ENCODE peak calls at places on chromosome 1, in eight cellular contexts. N is heart right ventricle, Y is NT2/D1, L is psoas muscle, W is cardiac muscle cell, Q is aorta, P is PC-3, Z is MM.1S. S is an unnamed sample. For H3K4me1 and H3K27me3, the result is how much of the 10 kb centered on the place peaks cover.

GRCh38 chr1:42983675-42984074 is 25.0 kb upstream of the SLC2A1 start:
- DNase-seq in Z (no peak), N (no peak), L (no peak), P (no peak), Q (no peak), Y (no peak), W (no peak), S (peak)

GRCh38 chr1:59146056-59146455 is 150.8 kb upstream of the FGGY start:
- DNase-seq in P (no peak), W (no peak), Q (no peak), N (no peak), Y (no peak), Z (no peak), L (no peak), S (no peak)

GRCh38 chr1:185795181-185795580 is 61.0 kb downstream of the HMCN1 start:
- DNase-seq in L (no peak), Y (no peak), W (no peak), Z (no peak), Q (no peak), P (no peak), N (no peak), S (no peak)

GRCh38 chr1:78855258-78855657 is 151.3 kb downstream of the ADGRL4 start:
- DNase-seq in P (no peak), N (no peak), L (no peak), Q (no peak), Z (peak), W (no peak), Y (no peak), S (no peak)

GRCh38 chr1:113027008-113027407 is 46.0 kb upstream of the LRIG2 start:
- DNase-seq in W (no peak), P (no peak), L (no peak), Y (no peak), Q (no peak), N (no peak), Z (no peak), S (no peak)

GRCh38 chr1:240998024-240998423 is 359.0 kb downstream of the RGS7 start:
- DNase-seq in L (no peak), N (no peak), Q (no peak), Z (no peak), W (no peak), Y (no peak), P (peak), S (no peak)

GRCh38 chr1:239952348-239953307 is 139.1 kb upstream of the FMN2 start:
- DNase-seq in N (no peak), P (peak), Q (no peak), W (peak), L (no peak), Z (peak), Y (peak), S (peak)

GRCh38 chr1:53704304-53704703 is 34.7 kb downstream of the GLIS1 start:
- DNase-seq in Q (no peak), P (no peak), W (no peak), L (no peak), Y (no peak), Z (no peak), N (no peak), S (no peak)

GRCh38 chr1:13494712-13495111 is 19.1 kb downstream of the LRRC38 start:
- DNase-seq in Q (no peak), N (no peak), Z (no peak), Y (no peak), W (no peak), L (no peak), P (no peak), S (no peak)

GRCh38 chr1:240409615-240410014 is 202.3 kb downstream of the GREM2 start:
- DNase-seq in Y (no peak), Q (no peak), Z (no peak), W (no peak), N (no peak), P (no peak), L (no peak), S (no peak)

GRCh38 chr1:8545078-8545477 is 227.2 kb downstream of the SLC45A1 start:
- DNase-seq in Y (no peak), Z (no peak), W (no peak), P (peak), N (no peak), Q (no peak), L (no peak), S (no peak)

GRCh38 chr1:81967957-81968356 is 167.2 kb downstream of the ADGRL2 start:
- DNase-seq in W (no peak), Q (no peak), Y (no peak), P (no peak), N (no peak), Z (no peak), L (no peak), S (peak)

GRCh38 chr1:20725189-20726106 is 7.1 kb downstream of the SH2D5 start:
- DNase-seq in P (peak), N (no peak), Z (no peak), L (peak), W (peak), Q (peak), Y (no peak), S (no peak)

GRCh38 chr1:4599951-4600481 is 54.4 kb upstream of the AJAP1 start:
- DNase-seq in Z (no peak), Q (no peak), P (no peak), W (no peak), N (no peak), L (no peak), Y (no peak), S (no peak)

GRCh38 chr1:56147020-56147419 is 432.3 kb downstream of the PLPP3 start:
- DNase-seq in L (no peak), Y (no peak), N (no peak), P (no peak), W (no peak), Z (no peak), Q (no peak), S (no peak)

DNA sequence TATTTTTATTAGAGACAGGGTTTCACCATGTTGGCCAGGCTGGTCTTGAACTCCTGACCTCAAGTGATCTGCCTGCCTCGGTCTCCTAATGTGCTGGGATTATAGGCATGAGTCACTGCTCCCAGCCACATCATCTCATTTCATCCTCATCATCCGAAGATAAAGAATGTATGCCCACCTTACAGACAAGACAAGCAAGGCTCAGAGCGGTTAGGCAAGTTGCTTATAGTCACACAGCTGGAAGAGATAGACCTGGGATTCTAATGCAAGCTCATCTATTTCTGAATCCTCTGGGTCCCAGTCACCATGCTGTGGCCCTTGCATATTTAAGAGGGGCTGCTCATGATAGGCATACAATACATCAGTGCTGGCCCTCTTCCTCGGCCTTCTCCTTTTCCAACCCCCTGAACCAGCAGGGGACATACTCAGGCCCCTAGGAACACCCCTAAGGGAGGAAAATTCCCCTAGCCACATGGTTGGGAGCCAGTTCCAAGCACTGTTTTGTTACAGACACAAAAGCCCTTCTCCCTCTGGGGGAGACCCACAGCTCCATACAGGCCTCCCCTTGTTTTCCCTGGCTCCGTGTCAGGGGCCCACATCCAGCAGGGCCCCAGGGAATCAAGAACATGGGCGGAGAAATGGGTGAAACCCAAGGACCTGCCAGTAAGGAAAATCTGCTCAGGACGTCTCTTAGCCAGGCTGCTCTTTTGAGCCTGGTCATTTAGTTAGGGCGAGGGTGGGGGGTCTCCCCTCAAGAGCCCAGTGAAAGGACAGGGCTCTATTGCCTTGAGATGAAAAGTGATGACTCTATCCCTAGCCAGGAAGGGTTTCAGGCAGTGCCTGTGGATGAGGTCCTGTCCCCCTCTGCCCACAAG is 6.9 kb downstream of the CSRP1 start:
- DNase-seq in Y (no peak), P (no peak), Q (peak), L (no peak), N (no peak), Z (no peak), W (peak), S (no peak)
- H3K4me1 ChIP-seq in Y (under half), P (under half), Q (under half), L (under half), N (half or more), Z (under half), W (half or more), S (under half)

DNA sequence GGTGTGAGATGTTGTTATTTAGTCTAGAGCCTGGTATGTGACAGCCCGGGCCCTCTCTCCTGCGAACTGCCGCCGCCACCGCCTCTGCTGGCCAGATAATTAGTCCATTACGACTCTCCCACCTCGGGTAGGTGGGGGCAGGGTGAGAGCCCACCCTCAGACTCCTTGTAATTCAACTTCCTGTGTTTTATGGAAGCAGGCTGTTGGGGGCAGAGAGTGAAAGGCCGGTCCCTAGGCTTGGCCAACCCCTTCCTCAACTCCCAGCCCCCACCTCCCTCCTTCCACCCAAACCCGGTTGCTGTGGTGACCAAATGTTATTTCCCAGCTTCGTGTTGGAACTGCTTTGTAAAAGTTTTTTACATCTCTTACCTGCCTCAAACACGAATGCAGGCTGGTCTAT is 119.1 kb downstream of the RNF220 start:
- DNase-seq in P (no peak), W (no peak), Y (peak), Q (no peak), N (no peak), L (no peak), Z (no peak), S (peak)
- H3K4me3 ChIP-seq in P (no peak), W (peak), Y (peak), Q (no peak), N (peak), L (no peak), Z (no peak), S (no peak)

DNA sequence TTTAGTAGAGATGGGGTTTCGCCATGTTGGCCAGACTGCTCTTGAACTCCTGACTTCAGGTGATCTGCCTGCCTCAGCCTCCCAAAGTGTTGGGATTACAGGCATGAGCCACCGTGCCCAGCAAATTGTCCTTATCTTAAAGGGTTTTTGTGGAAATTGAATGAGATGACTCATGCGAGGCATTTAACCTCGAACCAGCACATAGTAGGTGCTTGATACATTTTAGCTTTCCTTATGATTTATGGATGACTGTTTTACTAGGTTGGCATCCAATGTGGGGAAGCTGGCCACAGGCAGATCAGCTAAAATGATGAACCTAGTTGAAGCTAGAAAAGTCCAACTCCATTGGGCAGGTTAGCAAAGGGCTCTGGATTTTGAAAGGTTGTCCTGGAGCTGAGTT is 1.4 kb upstream of the COL9A2 start:
- DNase-seq in L (no peak), Q (no peak), W (no peak), Y (no peak), Z (no peak), P (no peak), N (no peak), S (no peak)
- H3K27me3 ChIP-seq in L (under half), Q (under half), W (under half), Y (under half), Z (under half), P (under half), N (half or more), S (under half)

GRCh38 chr1:29650476-29650875 is 414.2 kb downstream of the PTPRU start:
- DNase-seq in W (no peak), P (no peak), Y (no peak), L (no peak), Z (no peak), N (peak), Q (no peak), S (no peak)

GRCh38 chr1:29651684-29652665 is 415.7 kb downstream of the PTPRU start:
- DNase-seq in Y (no peak), N (peak), P (no peak), Z (no peak), W (no peak), Q (no peak), L (no peak), S (no peak)

GRCh38 chr1:29653886-29654450 is 417.6 kb downstream of the PTPRU start:
- DNase-seq in N (no peak), P (no peak), Y (no peak), W (no peak), Z (no peak), L (no peak), Q (no peak), S (no peak)

GRCh38 chr1:29655145-29655544 is 418.8 kb downstream of the PTPRU start:
- DNase-seq in Q (peak), W (no peak), Y (no peak), L (no peak), P (no peak), Z (no peak), N (peak), S (no peak)

DNA sequence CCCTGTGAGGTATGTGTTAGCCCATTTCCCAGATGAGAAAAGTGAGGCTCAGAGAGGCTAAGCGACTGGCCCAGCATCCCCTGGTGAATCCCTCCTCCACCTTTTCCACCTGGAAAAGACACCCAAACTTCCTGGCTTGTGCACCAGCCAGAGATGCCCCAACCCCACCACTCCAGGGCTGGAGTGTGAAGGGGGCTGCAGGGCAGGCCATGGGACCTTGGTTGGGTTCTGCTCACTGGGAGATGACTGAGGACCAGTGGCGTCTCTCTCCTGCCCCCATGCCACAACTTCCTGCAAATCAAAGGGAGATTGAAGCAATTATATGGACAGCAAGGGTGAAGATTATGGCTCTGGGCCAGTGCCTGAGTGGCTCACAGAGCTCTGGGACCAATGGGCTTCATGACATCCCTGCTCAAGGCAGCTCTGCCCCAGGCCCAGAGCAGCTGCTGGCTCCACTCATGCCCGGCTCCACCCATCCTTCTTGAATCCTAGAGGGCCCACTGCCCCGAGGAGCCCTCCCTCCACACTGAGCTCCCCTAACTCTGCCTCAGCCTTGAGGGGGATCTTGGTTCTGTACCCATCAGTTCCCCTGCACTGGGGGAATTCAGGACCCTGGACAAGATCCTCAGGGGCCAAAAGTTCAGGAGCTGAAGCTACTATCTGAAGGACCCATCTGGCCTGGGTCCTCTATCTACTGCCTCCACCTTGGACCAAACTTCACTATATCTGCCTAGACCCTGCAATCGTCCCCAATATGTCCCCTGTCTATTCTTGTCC is 416.9 kb downstream of the PTPRU start:
- DNase-seq in N (peak), P (no peak), Q (no peak), Y (no peak), L (no peak), Z (no peak), W (no peak), S (no peak)
- H3K4me1 ChIP-seq in N (under half), P (under half), Q (under half), Y (under half), L (under half), Z (under half), W (under half), S (under half)